ENCODE peak calls at places on chromosomes 7 and 10, in six cellular contexts. E is T-helper 2 cell; Y is esophagus squamous epithelium; L is activated CD8-positive, alpha-beta memory T cell treated with anti-CD3 and anti-CD28 coated beads for 4 hours; N is T-helper 9 cell; I is D341Med. T is an unnamed sample.

GRCh38 chr7:151429555-151430331 is 10.2 kb downstream of the CRYGN start:
- DNase-seq in E (no peak), Y (no peak), L (no peak), N (peak), I (no peak), T (no peak)

GRCh38 chr7:74586258-74587200 is 71.0 kb upstream of the GTF2I start:
- DNase-seq in E (no peak), Y (no peak), L (no peak), N (no peak), I (no peak), T (no peak)

GRCh38 chr10:5525581-5526271 is 965 bp downstream of the CALML3 start:
- DNase-seq in E (no peak), Y (no peak), L (no peak), N (no peak), I (no peak), T (no peak)

GRCh38 chr10:129754211-129755050 is 209.6 kb downstream of the EBF3 start:
- DNase-seq in E (no peak), Y (no peak), L (no peak), N (no peak), I (no peak), T (no peak)

GRCh38 chr7:139720705-139721231 is 57.0 kb downstream of the HIPK2 start:
- DNase-seq in E (no peak), Y (no peak), L (no peak), N (no peak), I (no peak), T (no peak)

GRCh38 chr10:71735709-71736569 is 16.4 kb upstream of the C10orf105 start:
- DNase-seq in E (no peak), Y (no peak), L (peak), N (peak), I (no peak), T (no peak)

GRCh38 chr10:113103131-113103830 is 153.2 kb downstream of the TCF7L2 start:
- DNase-seq in E (no peak), Y (no peak), L (no peak), N (no peak), I (no peak), T (no peak)

GRCh38 chr7:146346096-146346495 is 229.5 kb downstream of the CNTNAP2 start:
- DNase-seq in E (no peak), Y (no peak), L (no peak), N (no peak), I (peak), T (no peak)

GRCh38 chr10:73810735-73811465 is 498 bp downstream of the NDST2 start:
- DNase-seq in E (peak), Y (no peak), L (peak), N (peak), I (no peak), T (no peak)

GRCh38 chr10:29736325-29737208 is 101.8 kb upstream of the SVIL start:
- DNase-seq in E (no peak), Y (no peak), L (no peak), N (peak), I (peak), T (no peak)

GRCh38 chr7:42753917-42754363 is 157.9 kb downstream of the C7orf25 start:
- DNase-seq in E (no peak), Y (no peak), L (no peak), N (no peak), I (no peak), T (no peak)

GRCh38 chr10:62652114-62652513 is 152.4 kb upstream of the ADO start:
- DNase-seq in E (no peak), Y (no peak), L (no peak), N (no peak), I (no peak), T (no peak)

GRCh38 chr10:106336874-106337273 is 827.6 kb downstream of the SORCS1 start:
- DNase-seq in E (no peak), Y (no peak), L (no peak), N (no peak), I (no peak), T (no peak)

GRCh38 chr10:52314007-52314821 is at the start of gene DKK1:
- DNase-seq in E (no peak), Y (no peak), L (no peak), N (no peak), I (peak), T (peak)

GRCh38 chr7:141975806-141976523 is 2.4 kb upstream of the TAS2R38 start:
- DNase-seq in E (peak), Y (no peak), L (peak), N (peak), I (peak), T (no peak)

GRCh38 chr7:4841836-4842235 is 20.0 kb downstream of the PAPOLB start:
- DNase-seq in E (no peak), Y (no peak), L (no peak), N (no peak), I (no peak), T (no peak)

GRCh38 chr10:124095096-124095495 is 1.7 kb upstream of the CHST15 start:
- DNase-seq in E (no peak), Y (no peak), L (no peak), N (no peak), I (no peak), T (no peak)

GRCh38 chr10:112244197-112244596 is 39.0 kb upstream of the TECTB start:
- DNase-seq in E (no peak), Y (no peak), L (no peak), N (no peak), I (no peak), T (no peak)

GRCh38 chr7:76142861-76143260 is 58.8 kb upstream of the SRRM3 start:
- DNase-seq in E (no peak), Y (no peak), L (no peak), N (no peak), I (no peak), T (no peak)

GRCh38 chr10:44931621-44932337 is 20.6 kb downstream of the TMEM72 start:
- DNase-seq in E (no peak), Y (no peak), L (no peak), N (no peak), I (no peak), T (no peak)

GRCh38 chr10:776772-777171 is 87.3 kb upstream of the DIP2C start:
- DNase-seq in E (no peak), Y (no peak), L (no peak), N (no peak), I (no peak), T (no peak)

GRCh38 chr10:122671355-122671754 is 28.3 kb downstream of the C10orf120 start:
- DNase-seq in E (no peak), Y (no peak), L (no peak), N (no peak), I (no peak), T (no peak)